ENCODE peak calls at places on chromosomes 16 and 17, in four cellular contexts. Y is H9, I is IMR-90, S is mesendoderm. E is an unnamed sample.

GRCh38 chr16:75599452-75600277 is 23.4 kb downstream of the ADAT1 start:
- DNase-seq in I (peak; percentile 60), Y (no peak), S (no peak), E (peak; percentile 63)

GRCh38 chr17:65479282-65479681 is 82.2 kb downstream of the AXIN2 start:
- DNase-seq in Y (no peak), S (no peak), I (no peak), E (no peak)

GRCh38 chr17:32575865-32576264 is 89.1 kb downstream of the CDK5R1 start:
- DNase-seq in I (no peak), S (no peak), Y (no peak), E (no peak)

GRCh38 chr17:10103712-10104111 is 94.7 kb downstream of the GAS7 start:
- DNase-seq in I (no peak), Y (no peak), S (no peak), E (no peak)

GRCh38 chr17:44642861-44643260 is 13.4 kb upstream of the MEIOC start:
- DNase-seq in S (no peak), I (no peak), Y (no peak), E (no peak)

GRCh38 chr16:72877374-72878028 is 170.4 kb downstream of the ZFHX3 start:
- DNase-seq in S (peak; percentile 88), I (peak; percentile 88), Y (no peak), E (peak; percentile 93)

GRCh38 chr16:49353650-49354049 is 20.0 kb upstream of the C16orf78 start:
- DNase-seq in I (no peak), Y (no peak), S (no peak), E (no peak)

GRCh38 chr17:63450551-63450950 is 4.4 kb upstream of the CYB561 start:
- DNase-seq in S (no peak), Y (no peak), I (peak; percentile 34), E (no peak)

GRCh38 chr17:69593716-69594115 is 179.2 kb downstream of the MAP2K6 start:
- DNase-seq in Y (no peak), I (no peak), S (no peak), E (peak; percentile 18)

GRCh38 chr17:7146115-7146514 is 31.5 kb upstream of the ASGR2 start:
- DNase-seq in Y (no peak), S (peak; percentile 70), I (no peak), E (peak; percentile 53)

GRCh38 chr16:82044585-82044911 is 9.5 kb downstream of the HSD17B2 start:
- DNase-seq in I (no peak), S (no peak), Y (no peak), E (no peak)

GRCh38 chr17:57986841-57987581 is 1.0 kb downstream of the VEZF1 start:
- DNase-seq in Y (no peak), I (peak; percentile 91), S (peak; percentile 84), E (peak; percentile 63)

GRCh38 chr17:65855245-65855644 is 293.8 kb upstream of the AXIN2 start:
- DNase-seq in Y (no peak), I (peak; percentile 45), S (peak; percentile 89), E (peak; percentile 69)

GRCh38 chr16:19589771-19590302 is 34.3 kb downstream of the VPS35L start:
- DNase-seq in I (peak; percentile 84), S (no peak), Y (no peak), E (peak; percentile 97)

GRCh38 chr16:14109782-14110727 is 38.9 kb downstream of the MRTFB start:
- DNase-seq in I (no peak), Y (no peak), S (no peak), E (no peak)

GRCh38 chr17:17398188-17398927 is 78.4 kb upstream of the MED9 start:
- DNase-seq in S (no peak), Y (no peak), I (peak; percentile 34), E (no peak)

GRCh38 chr17:74443516-74444296 is 11.8 kb downstream of the GPRC5C start:
- DNase-seq in I (no peak), S (no peak), Y (no peak), E (no peak)

GRCh38 chr16:85626191-85626951 is 13.2 kb downstream of the GSE1 start:
- DNase-seq in Y (peak; percentile 62), S (peak; percentile 91), I (no peak), E (no peak)

GRCh38 chr17:7440113-7440822 is 956 bp downstream of the FGF11 start:
- DNase-seq in I (no peak), Y (peak; percentile 85), S (peak; percentile 60), E (no peak)

GRCh38 chr17:44345497-44346026 is 460 bp downstream of the GRN start:
- DNase-seq in S (peak; percentile 89), I (peak; percentile 59), Y (peak; percentile 88), E (peak; percentile 47)

GRCh38 chr16:57109500-57110105 is 17.2 kb downstream of the CPNE2 start:
- DNase-seq in Y (no peak), I (no peak), S (peak; percentile 34), E (peak; percentile 75)

GRCh38 chr16:23351360-23351759 is 49.3 kb downstream of the SCNN1B start:
- DNase-seq in I (no peak), S (no peak), Y (no peak), E (no peak)

GRCh38 chr17:77807051-77807745 is 151.3 kb upstream of the TNRC6C start:
- DNase-seq in I (no peak), S (no peak), Y (no peak), E (no peak)
- H3K18ac ChIP-seq in I (no peak overlapping the region), S (no peak overlapping the region), Y (no peak overlapping the region), E (no peak overlapping the region)

GRCh38 chr16:68257251-68257905 is 6.9 kb upstream of the SLC7A6 start:
- DNase-seq in Y (no peak), S (no peak), I (peak; percentile 20), E (no peak)
- H3K4ac ChIP-seq in Y (no peak overlapping the region), S (no peak overlapping the region), I (peak overlapping the region; percentile 83), E (no peak overlapping the region)

GRCh38 chr16:2813661-2814288 is 3.3 kb upstream of the PRSS21 start:
- DNase-seq in Y (no peak), S (no peak), I (no peak), E (no peak)
- H3K18ac ChIP-seq in Y (no peak overlapping the region), S (no peak overlapping the region), I (no peak overlapping the region), E (no peak overlapping the region)

GRCh38 chr16:9090101-9090959 is 1.1 kb upstream of the HAPSTR1 start:
- DNase-seq in Y (peak; percentile 66), I (no peak), S (peak; percentile 70), E (peak; percentile 14)
- H3K4ac ChIP-seq in Y (no peak overlapping the region), I (peak overlapping the region; percentile 86), S (peak overlapping the region; percentile 82), E (peak overlapping the region; percentile 65)

GRCh38 chr17:310111-311010 is 42.2 kb downstream of the RPH3AL start:
- DNase-seq in I (no peak), Y (no peak), S (no peak), E (no peak)

GRCh38 chr17:313231-313630 is 39.4 kb downstream of the RPH3AL start:
- DNase-seq in S (no peak), I (no peak), Y (no peak), E (no peak)

GRCh38 chr17:311119-311848 is 41.3 kb downstream of the RPH3AL start:
- DNase-seq in I (no peak), S (no peak), Y (no peak), E (no peak)

GRCh38 chr17:313911-314613 is 38.5 kb downstream of the RPH3AL start:
- DNase-seq in S (no peak), I (no peak), Y (no peak), E (no peak)

DNA sequence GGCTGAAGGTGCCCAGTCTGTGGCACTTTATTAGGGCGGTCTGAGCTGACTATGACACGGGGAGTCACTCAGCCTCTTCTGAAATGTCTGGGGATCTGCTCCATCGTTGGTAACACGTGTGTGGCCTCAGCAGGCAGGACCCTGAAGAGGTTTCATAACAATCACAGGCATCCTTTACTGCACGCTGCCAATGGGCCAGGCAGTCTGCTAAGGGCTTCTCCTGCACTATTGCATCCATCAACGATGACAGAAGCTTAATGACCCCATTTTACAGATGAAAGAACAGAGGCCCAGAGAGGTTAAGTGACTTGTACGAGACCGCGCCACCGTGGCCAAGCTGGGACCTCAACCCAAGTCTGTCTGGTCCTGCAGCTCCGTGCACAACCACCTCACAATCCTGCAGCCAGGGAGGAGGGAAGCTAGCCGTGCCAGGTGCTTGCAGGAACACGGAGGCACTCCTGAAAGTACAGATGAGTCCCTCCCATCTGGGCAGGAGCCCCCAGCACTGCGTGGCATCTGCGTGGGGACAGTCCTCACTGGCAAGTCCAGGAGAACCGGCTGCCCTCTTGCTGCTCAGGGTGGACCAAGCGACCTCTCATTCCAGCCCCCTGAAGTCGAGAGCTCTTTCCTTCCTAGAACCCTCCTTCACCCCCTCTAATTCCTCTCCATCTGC is 40.0 kb downstream of the RPH3AL start:
- DNase-seq in Y (no peak), I (no peak), S (no peak), E (no peak)
- H3K18ac ChIP-seq in Y (no peak overlapping the region), I (no peak overlapping the region), S (no peak overlapping the region), E (no peak overlapping the region)

E was measured in trophoblast cell.